ENCODE peak calls at places on chromosomes 5 and 9, in four cellular contexts. N is tibial nerve, W is heart right ventricle, E is ovary. Z is an unnamed sample.

GRCh38 chr5:174413520-174414314 is 310.7 kb upstream of the MSX2 start:
- DNase-seq in N (no peak), W (no peak), E (no peak), Z (no peak)

GRCh38 chr5:129767927-129768380 is 20.1 kb downstream of the MINAR2 start:
- DNase-seq in N (peak), W (no peak), E (peak), Z (peak)

GRCh38 chr5:34742112-34742511 is 86.0 kb downstream of the RAI14 start:
- DNase-seq in N (no peak), W (no peak), E (no peak), Z (no peak)

GRCh38 chr9:135144581-135145108 is 57.2 kb downstream of the OLFM1 start:
- DNase-seq in N (no peak), W (no peak), E (no peak), Z (no peak)

GRCh38 chr5:171409164-171410136 is 10.0 kb upstream of the FGF18 start:
- DNase-seq in N (no peak), W (no peak), E (no peak), Z (no peak)

GRCh38 chr5:97163360-97163764 is 19.7 kb downstream of the RIOK2 start:
- DNase-seq in N (no peak), W (no peak), E (no peak), Z (no peak)

GRCh38 chr5:18321516-18321915 is 687.3 kb downstream of the TAF11L14 start:
- DNase-seq in N (no peak), W (no peak), E (no peak), Z (no peak)

GRCh38 chr9:138052635-138053320 is 175.2 kb downstream of the CACNA1B start:
- DNase-seq in N (no peak), W (no peak), E (no peak), Z (no peak)

GRCh38 chr9:34574632-34575031 is 14.9 kb downstream of the CNTFR start:
- DNase-seq in N (no peak), W (peak), E (no peak), Z (no peak)

GRCh38 chr9:114285166-114285867 is 37.6 kb upstream of the ORM1 start:
- DNase-seq in N (peak), W (no peak), E (peak), Z (no peak)

GRCh38 chr5:91178461-91178860 is 204.7 kb downstream of the ARRDC3 start:
- DNase-seq in N (no peak), W (no peak), E (no peak), Z (no peak)

GRCh38 chr5:56490971-56491468 is 257.9 kb upstream of the ANKRD55 start:
- DNase-seq in N (no peak), W (no peak), E (no peak), Z (no peak)

GRCh38 chr9:135242406-135242805 is 154.9 kb downstream of the OLFM1 start:
- DNase-seq in N (no peak), W (peak), E (no peak), Z (no peak)

GRCh38 chr9:72585737-72586136 is 64.3 kb downstream of the TMC1 start:
- DNase-seq in N (no peak), W (no peak), E (no peak), Z (no peak)

GRCh38 chr5:145162641-145163040 is 672.5 kb downstream of the PRELID2 start:
- DNase-seq in N (no peak), W (no peak), E (no peak), Z (no peak)

GRCh38 chr9:4921449-4921848 is 63.6 kb upstream of the JAK2 start:
- DNase-seq in N (no peak), W (no peak), E (no peak), Z (no peak)

GRCh38 chr5:55159763-55160492 is at the start of gene GPX8:
- DNase-seq in N (no peak), W (no peak), E (peak), Z (no peak)

GRCh38 chr5:147485046-147485445 is 24.8 kb downstream of the DPYSL3 start:
- DNase-seq in N (no peak), W (no peak), E (no peak), Z (no peak)

GRCh38 chr9:36276840-36277239 is 18.6 kb upstream of the GNE start:
- DNase-seq in N (no peak), W (no peak), E (no peak), Z (no peak)

GRCh38 chr5:78647838-78648358 is 674 bp downstream of the LHFPL2 start:
- DNase-seq in N (peak), W (peak), E (peak), Z (peak)

GRCh38 chr5:24539625-24540024 is 105.2 kb downstream of the CDH10 start:
- DNase-seq in N (no peak), W (no peak), E (no peak), Z (no peak)

GRCh38 chr5:4868140-4868735 is 271.9 kb upstream of the ADAMTS16 start:
- DNase-seq in N (peak), W (no peak), E (peak), Z (peak)

GRCh38 chr9:95938724-95939123 is 63.2 kb downstream of the ERCC6L2 start:
- DNase-seq in N (no peak), W (no peak), E (no peak), Z (no peak)
- TF ChIP-seq CTCF in N (no peak), W (no peak), E (no peak), Z (no peak)

DNA sequence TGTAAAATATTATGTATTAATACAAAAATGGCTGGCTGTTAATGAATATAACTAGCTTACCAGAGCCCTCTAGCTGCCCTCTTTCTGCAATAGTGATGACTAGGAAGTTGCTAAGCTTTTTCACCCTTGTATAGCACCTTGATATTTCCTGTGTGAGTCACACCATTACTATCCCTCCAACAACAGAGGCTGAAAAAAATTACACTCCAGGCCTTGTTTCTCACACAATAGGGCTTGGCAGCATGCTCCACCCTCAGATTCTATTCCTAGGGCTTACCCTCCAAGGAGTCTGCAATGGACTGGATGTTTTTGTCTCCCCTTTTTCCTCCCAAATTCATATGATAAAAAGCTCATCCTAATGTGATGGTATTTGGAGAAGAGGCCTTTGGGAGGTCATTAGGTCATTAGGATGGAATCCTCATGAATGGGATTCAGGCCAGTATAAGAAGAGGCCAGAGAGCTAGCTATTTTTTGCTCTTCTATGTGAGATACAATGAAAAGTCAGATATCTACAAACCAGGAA is 184.6 kb upstream of the MAP1B start:
- DNase-seq in N (no peak), W (no peak), E (no peak), Z (no peak)
- TF ChIP-seq CTCF in N (no peak), W (no peak), E (no peak), Z (no peak)

DNA sequence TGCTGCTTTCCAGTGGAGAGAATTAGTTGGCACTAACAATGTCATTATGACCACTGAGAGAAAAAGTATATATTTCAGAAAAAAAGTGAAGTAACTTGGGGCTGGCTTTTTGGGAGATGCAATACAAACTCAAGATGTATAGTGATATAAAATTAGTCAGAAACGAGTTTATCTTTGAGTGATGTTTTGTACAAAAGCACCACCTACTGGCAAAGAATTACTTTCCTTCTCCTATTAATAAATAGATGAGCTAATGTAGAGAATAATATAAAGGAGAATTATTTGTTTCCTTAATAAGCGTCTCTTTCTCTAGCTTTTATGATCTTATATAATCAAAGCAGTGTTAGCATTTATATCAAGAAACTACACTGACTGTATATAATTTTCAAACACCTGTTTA is 158.8 kb downstream of the MEF2C start:
- DNase-seq in N (no peak), W (no peak), E (no peak), Z (no peak)
- TF ChIP-seq CTCF in N (peak), W (no peak), E (no peak), Z (no peak)

DNA sequence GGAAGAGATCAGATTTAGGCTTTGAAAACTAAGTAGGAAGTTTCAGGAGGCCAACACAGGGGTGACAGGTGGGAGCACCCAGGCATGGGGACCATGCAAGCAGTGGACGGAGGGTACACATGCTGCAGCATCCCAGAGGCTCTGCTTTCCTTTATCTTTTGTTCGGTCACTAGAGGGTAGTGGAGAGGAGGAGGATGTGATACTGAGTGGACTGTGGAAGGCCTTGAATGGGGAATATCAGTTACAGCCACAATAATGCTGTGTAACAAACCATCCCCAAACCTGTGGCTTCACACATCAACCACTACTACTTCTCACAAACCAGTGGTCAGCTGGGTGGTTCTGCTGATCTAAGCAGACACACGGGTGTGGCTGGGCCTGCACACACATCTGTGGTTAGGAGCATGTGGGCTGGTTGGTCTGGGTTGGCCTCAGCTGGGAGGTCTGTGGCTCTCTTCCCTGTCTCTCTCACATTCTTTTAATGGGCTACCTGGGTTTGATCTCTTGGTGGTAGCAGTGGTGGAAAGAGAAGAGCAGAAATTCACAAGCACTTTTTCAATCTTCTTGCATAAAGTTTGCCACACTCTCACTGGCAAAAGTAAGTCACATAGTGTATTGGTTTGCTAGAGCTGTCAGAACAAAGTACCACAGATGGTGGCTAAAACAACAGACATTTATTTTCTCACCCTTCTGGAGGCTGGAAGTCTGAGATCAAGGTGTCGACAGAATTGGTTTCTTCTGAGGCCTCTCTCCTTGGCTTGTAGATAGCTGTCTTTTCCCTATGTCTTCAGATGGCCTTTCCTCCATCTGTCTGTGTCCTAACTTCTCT is 238.7 kb downstream of the AGTPBP1 start:
- DNase-seq in N (no peak), W (no peak), E (no peak), Z (no peak)
- TF ChIP-seq CTCF in N (no peak), W (no peak), E (no peak), Z (no peak)

DNA sequence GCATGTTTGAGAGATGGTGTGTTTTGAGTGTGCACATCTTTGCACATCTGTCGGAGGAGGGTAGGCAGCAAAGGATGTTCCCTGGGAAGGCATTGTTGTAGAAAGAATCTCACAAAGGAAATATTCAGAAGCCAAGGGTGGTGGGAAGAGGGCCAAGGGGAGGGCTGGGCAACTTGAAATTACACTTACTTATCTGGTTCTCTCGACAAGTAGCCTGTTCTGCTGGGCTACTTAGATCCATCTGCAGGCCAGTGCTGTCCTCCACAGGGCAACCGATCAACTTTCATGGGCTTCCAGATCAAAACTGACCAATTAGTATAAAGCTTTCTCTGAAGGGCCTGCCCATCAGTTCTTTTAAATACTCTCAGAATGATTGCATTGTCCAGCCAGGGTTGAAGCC is 495.2 kb downstream of the GADD45G start:
- DNase-seq in N (no peak), W (no peak), E (no peak), Z (no peak)
- TF ChIP-seq CTCF in N (no peak), W (no peak), E (no peak), Z (no peak)

GRCh38 chr5:154132718-154133307 is 57.7 kb upstream of the GALNT10 start:
- DNase-seq in N (no peak), W (no peak), E (no peak), Z (no peak)

GRCh38 chr5:154136141-154136540 is 54.4 kb upstream of the GALNT10 start:
- DNase-seq in N (no peak), W (no peak), E (no peak), Z (no peak)

GRCh38 chr5:154135125-154135524 is 55.4 kb upstream of the GALNT10 start:
- DNase-seq in N (no peak), W (no peak), E (no peak), Z (no peak)

GRCh38 chr5:154133591-154133990 is 56.9 kb upstream of the GALNT10 start:
- DNase-seq in N (no peak), W (no peak), E (no peak), Z (no peak)

GRCh38 chr5:154134499-154134898 is 56.0 kb upstream of the GALNT10 start:
- DNase-seq in N (no peak), W (no peak), E (no peak), Z (no peak)
- TF ChIP-seq CTCF in N (no peak), W (no peak), E (no peak), Z (no peak)

DNA sequence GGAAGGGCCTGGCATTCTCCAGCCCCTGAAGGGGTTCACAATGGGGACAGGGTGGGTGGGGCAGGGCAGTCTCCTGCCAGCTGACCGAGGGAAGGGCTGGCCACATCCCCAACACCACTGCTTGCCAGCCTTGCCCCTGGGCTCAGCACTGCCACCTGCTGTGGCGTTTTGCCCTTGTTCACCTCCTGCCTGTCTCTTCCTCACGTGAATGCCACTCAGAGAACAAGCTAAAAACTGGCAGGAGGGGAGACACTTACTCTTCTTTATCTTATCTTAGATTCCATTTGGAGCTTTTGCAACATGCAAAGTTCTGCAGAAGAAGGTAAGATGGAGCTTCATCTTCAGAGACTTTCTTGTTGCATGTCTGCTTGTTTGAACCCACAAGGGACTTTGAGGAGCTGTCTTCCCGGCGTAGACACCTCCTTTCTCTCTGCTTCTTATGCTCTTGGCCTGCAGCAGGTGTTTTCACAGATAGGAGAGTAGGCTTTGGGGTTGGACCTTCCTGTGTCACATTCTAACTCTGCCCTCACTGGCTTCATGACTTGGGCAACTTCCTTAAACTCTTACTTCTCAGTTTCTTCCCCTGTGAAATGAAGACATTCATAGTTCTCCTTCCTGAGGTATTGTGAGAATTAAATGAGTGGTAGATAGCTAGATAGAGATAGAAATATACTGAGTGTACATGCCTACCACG is 4.1 kb downstream of the LRSAM1 start:
- DNase-seq in N (no peak), W (peak), E (no peak), Z (no peak)
- TF ChIP-seq CTCF in N (peak), W (peak), E (no peak), Z (peak)

Z was measured in GM10248.